ENCODE peak calls at places on chromosomes 12 and 14, in nine cellular contexts. B is HTR-8/SVneo; V is stimulated activated CD8-positive, alpha-beta memory T cell treated with anti-CD3 and anti-CD28 coated beads, Interleukin-2, amount 100 ng/mL, for 1 hour; C is caudate nucleus; P is effector CD4-positive, alpha-beta T cell; M is amygdala; O is fibroblast of lung; A is Daoy; H is lung. U is an unnamed sample.

GRCh38 chr12:52307836-52308806 is 13.1 kb downstream of the KRT83 start:
- DNase-seq in B (no peak), V (peak; percentile 4), C (no peak), P (no peak), M (peak; percentile 57), O (peak; percentile 58), A (peak; percentile 63), H (peak; percentile 60), U (peak; percentile 43)

GRCh38 chr14:43568022-43568421 is 939.1 kb downstream of the FSCB start:
- DNase-seq in B (no peak), V (no peak), C (no peak), P (no peak), M (no peak), O (no peak), A (no peak), H (no peak), U (no peak)

GRCh38 chr12:105659355-105660075 is 329.0 kb downstream of the C12orf75 start:
- DNase-seq in B (no peak), V (no peak), C (no peak), P (no peak), M (no peak), O (peak; percentile 75), A (no peak), H (no peak), U (peak; percentile 73)

GRCh38 chr14:101587403-101587998 is 26.2 kb downstream of the DIO3 start:
- DNase-seq in B (no peak), V (no peak), C (no peak), P (no peak), M (no peak), O (peak; percentile 3), A (no peak), H (no peak), U (no peak)

GRCh38 chr12:53159195-53159834 is 21.2 kb upstream of the ZNF740 start:
- DNase-seq in B (peak; percentile 90), V (peak; percentile 78), C (peak; percentile 2), P (peak; percentile 86), M (peak; percentile 45), O (peak; percentile 48), A (peak; percentile 87), H (peak; percentile 84), U (peak; percentile 61)

GRCh38 chr14:85599939-85600338 is 70.0 kb downstream of the FLRT2 start:
- DNase-seq in B (no peak), V (no peak), C (no peak), P (no peak), M (no peak), O (peak; percentile 76), A (no peak), H (no peak), U (no peak)

GRCh38 chr14:93941293-93941910 is 14.3 kb downstream of the FAM181A start:
- DNase-seq in B (peak; percentile 75), V (no peak), C (no peak), P (no peak), M (no peak), O (peak; percentile 91), A (peak; percentile 95), H (no peak), U (peak; percentile 96)

GRCh38 chr12:78698747-78699146 is 165.8 kb upstream of the SYT1 start:
- DNase-seq in B (no peak), V (no peak), C (no peak), P (no peak), M (no peak), O (peak; percentile 71), A (peak; percentile 42), H (no peak), U (peak; percentile 37)

GRCh38 chr12:108635201-108635996 is 1.7 kb upstream of the SELPLG start:
- DNase-seq in B (no peak), V (peak; percentile 42), C (no peak), P (peak; percentile 43), M (no peak), O (peak; percentile 31), A (no peak), H (no peak), U (no peak)

GRCh38 chr12:46832084-46832704 is 6.4 kb upstream of the SLC38A4 start:
- DNase-seq in B (no peak), V (no peak), C (no peak), P (no peak), M (no peak), O (no peak), A (no peak), H (no peak), U (no peak)

GRCh38 chr14:96629082-96629481 is 126.9 kb downstream of the PAPOLA start:
- DNase-seq in B (no peak), V (no peak), C (no peak), P (no peak), M (no peak), O (no peak), A (no peak), H (no peak), U (no peak)